ENCODE peak calls at places on chromosomes 3 and 15, in ten cellular contexts. One of them, this sample, is unnamed.

GRCh38 chr15:49709815-49710214 is 89.0 kb downstream of the DTWD1 start:
- DNase-seq in heart left ventricle: no peak
- DNase-seq in iris pigment epithelial cell: no peak
- DNase-seq in pons: no peak
- DNase-seq in EL: no peak
- DNase-seq in stimulated activated CD8-positive, alpha-beta memory T cell treated with anti-CD3 and anti-CD28 coated beads, Interleukin-4, amount 100 ng/mL, for 48 hours: no peak
- DNase-seq in A549: no peak
- DNase-seq in iPS-NIHi11: no peak
- DNase-seq in cardiac fibroblast: no peak
- DNase-seq in ovary: no peak
- DNase-seq in this sample: no peak

GRCh38 chr15:51536965-51537574 is 85.5 kb downstream of the DMXL2 start:
- DNase-seq in cardiac fibroblast: peak
- DNase-seq in heart left ventricle: no peak
- DNase-seq in EL: peak
- DNase-seq in pons: peak
- DNase-seq in iPS-NIHi11: peak
- DNase-seq in iris pigment epithelial cell: peak
- DNase-seq in A549: peak
- DNase-seq in stimulated activated CD8-positive, alpha-beta memory T cell treated with anti-CD3 and anti-CD28 coated beads, Interleukin-4, amount 100 ng/mL, for 48 hours: no peak
- DNase-seq in ovary: no peak
- DNase-seq in this sample: peak

GRCh38 chr15:46934851-46935250 is 782.5 kb upstream of the SEMA6D start:
- DNase-seq in heart left ventricle: no peak
- DNase-seq in iPS-NIHi11: no peak
- DNase-seq in EL: no peak
- DNase-seq in pons: no peak
- DNase-seq in A549: no peak
- DNase-seq in stimulated activated CD8-positive, alpha-beta memory T cell treated with anti-CD3 and anti-CD28 coated beads, Interleukin-4, amount 100 ng/mL, for 48 hours: no peak
- DNase-seq in cardiac fibroblast: no peak
- DNase-seq in iris pigment epithelial cell: no peak
- DNase-seq in ovary: no peak
- DNase-seq in this sample: no peak

GRCh38 chr15:54250351-54250750 is 272.1 kb downstream of the UNC13C start:
- DNase-seq in stimulated activated CD8-positive, alpha-beta memory T cell treated with anti-CD3 and anti-CD28 coated beads, Interleukin-4, amount 100 ng/mL, for 48 hours: no peak
- DNase-seq in iPS-NIHi11: no peak
- DNase-seq in heart left ventricle: no peak
- DNase-seq in ovary: no peak
- DNase-seq in pons: no peak
- DNase-seq in cardiac fibroblast: no peak
- DNase-seq in iris pigment epithelial cell: no peak
- DNase-seq in A549: no peak
- DNase-seq in EL: no peak
- DNase-seq in this sample: no peak

GRCh38 chr3:185656321-185656840 is 70.3 kb downstream of the SENP2 start:
- DNase-seq in EL: peak
- DNase-seq in iris pigment epithelial cell: peak
- DNase-seq in stimulated activated CD8-positive, alpha-beta memory T cell treated with anti-CD3 and anti-CD28 coated beads, Interleukin-4, amount 100 ng/mL, for 48 hours: no peak
- DNase-seq in A549: no peak
- DNase-seq in iPS-NIHi11: no peak
- DNase-seq in heart left ventricle: no peak
- DNase-seq in pons: peak
- DNase-seq in ovary: peak
- DNase-seq in cardiac fibroblast: peak
- DNase-seq in this sample: peak

GRCh38 chr15:48427960-48428547 is 96.8 kb downstream of the DUT start:
- DNase-seq in heart left ventricle: no peak
- DNase-seq in stimulated activated CD8-positive, alpha-beta memory T cell treated with anti-CD3 and anti-CD28 coated beads, Interleukin-4, amount 100 ng/mL, for 48 hours: no peak
- DNase-seq in EL: peak
- DNase-seq in cardiac fibroblast: peak
- DNase-seq in iris pigment epithelial cell: peak
- DNase-seq in pons: no peak
- DNase-seq in iPS-NIHi11: no peak
- DNase-seq in A549: no peak
- DNase-seq in ovary: no peak
- DNase-seq in this sample: peak

GRCh38 chr3:35422826-35423601 is 216.3 kb upstream of the ARPP21 start:
- DNase-seq in stimulated activated CD8-positive, alpha-beta memory T cell treated with anti-CD3 and anti-CD28 coated beads, Interleukin-4, amount 100 ng/mL, for 48 hours: no peak
- DNase-seq in heart left ventricle: no peak
- DNase-seq in EL: no peak
- DNase-seq in iPS-NIHi11: no peak
- DNase-seq in A549: no peak
- DNase-seq in ovary: no peak
- DNase-seq in iris pigment epithelial cell: peak
- DNase-seq in cardiac fibroblast: peak
- DNase-seq in pons: no peak
- DNase-seq in this sample: no peak

GRCh38 chr15:79970921-79971434 is at the start of gene BCL2A1:
- DNase-seq in A549: peak
- DNase-seq in cardiac fibroblast: peak
- DNase-seq in ovary: no peak
- DNase-seq in heart left ventricle: no peak
- DNase-seq in stimulated activated CD8-positive, alpha-beta memory T cell treated with anti-CD3 and anti-CD28 coated beads, Interleukin-4, amount 100 ng/mL, for 48 hours: peak
- DNase-seq in EL: peak
- DNase-seq in iris pigment epithelial cell: peak
- DNase-seq in pons: peak
- DNase-seq in iPS-NIHi11: no peak
- DNase-seq in this sample: peak

GRCh38 chr3:38724392-38724736 is 74.9 kb upstream of the SCN5A start:
- DNase-seq in heart left ventricle: no peak
- DNase-seq in stimulated activated CD8-positive, alpha-beta memory T cell treated with anti-CD3 and anti-CD28 coated beads, Interleukin-4, amount 100 ng/mL, for 48 hours: no peak
- DNase-seq in pons: no peak
- DNase-seq in iPS-NIHi11: no peak
- DNase-seq in iris pigment epithelial cell: no peak
- DNase-seq in EL: no peak
- DNase-seq in cardiac fibroblast: no peak
- DNase-seq in ovary: no peak
- DNase-seq in A549: no peak
- DNase-seq in this sample: no peak

GRCh38 chr3:128343287-128344045 is 123.2 kb downstream of the DNAJB8 start:
- DNase-seq in pons: no peak
- DNase-seq in stimulated activated CD8-positive, alpha-beta memory T cell treated with anti-CD3 and anti-CD28 coated beads, Interleukin-4, amount 100 ng/mL, for 48 hours: no peak
- DNase-seq in EL: peak
- DNase-seq in A549: peak
- DNase-seq in cardiac fibroblast: peak
- DNase-seq in ovary: no peak
- DNase-seq in iPS-NIHi11: peak
- DNase-seq in heart left ventricle: no peak
- DNase-seq in iris pigment epithelial cell: peak
- DNase-seq in this sample: peak

GRCh38 chr3:10709110-10709781 is 106.8 kb upstream of the SLC6A11 start:
- DNase-seq in stimulated activated CD8-positive, alpha-beta memory T cell treated with anti-CD3 and anti-CD28 coated beads, Interleukin-4, amount 100 ng/mL, for 48 hours: no peak
- DNase-seq in heart left ventricle: no peak
- DNase-seq in cardiac fibroblast: no peak
- DNase-seq in EL: no peak
- DNase-seq in A549: no peak
- DNase-seq in iPS-NIHi11: no peak
- DNase-seq in ovary: no peak
- DNase-seq in pons: no peak
- DNase-seq in iris pigment epithelial cell: no peak
- DNase-seq in this sample: no peak

GRCh38 chr15:44010114-44010513 is 183.3 kb downstream of the WDR76 start:
- DNase-seq in stimulated activated CD8-positive, alpha-beta memory T cell treated with anti-CD3 and anti-CD28 coated beads, Interleukin-4, amount 100 ng/mL, for 48 hours: no peak
- DNase-seq in EL: peak
- DNase-seq in pons: no peak
- DNase-seq in iris pigment epithelial cell: peak
- DNase-seq in iPS-NIHi11: no peak
- DNase-seq in cardiac fibroblast: peak
- DNase-seq in A549: no peak
- DNase-seq in heart left ventricle: no peak
- DNase-seq in ovary: no peak
- DNase-seq in this sample: peak

GRCh38 chr3:10647376-10647775 is 142.0 kb upstream of the ATP2B2 start:
- DNase-seq in A549: no peak
- DNase-seq in ovary: no peak
- DNase-seq in pons: no peak
- DNase-seq in iPS-NIHi11: no peak
- DNase-seq in iris pigment epithelial cell: no peak
- DNase-seq in EL: no peak
- DNase-seq in stimulated activated CD8-positive, alpha-beta memory T cell treated with anti-CD3 and anti-CD28 coated beads, Interleukin-4, amount 100 ng/mL, for 48 hours: no peak
- DNase-seq in cardiac fibroblast: no peak
- DNase-seq in heart left ventricle: no peak
- DNase-seq in this sample: no peak

GRCh38 chr15:78679089-78679511 is 38.1 kb upstream of the CHRNB4 start:
- DNase-seq in pons: no peak
- DNase-seq in A549: no peak
- DNase-seq in stimulated activated CD8-positive, alpha-beta memory T cell treated with anti-CD3 and anti-CD28 coated beads, Interleukin-4, amount 100 ng/mL, for 48 hours: no peak
- DNase-seq in EL: no peak
- DNase-seq in iPS-NIHi11: no peak
- DNase-seq in iris pigment epithelial cell: no peak
- DNase-seq in heart left ventricle: no peak
- DNase-seq in cardiac fibroblast: no peak
- DNase-seq in ovary: no peak
- DNase-seq in this sample: no peak

GRCh38 chr3:120274739-120275167 is 10.3 kb downstream of the GPR156 start:
- DNase-seq in iris pigment epithelial cell: peak
- DNase-seq in heart left ventricle: no peak
- DNase-seq in stimulated activated CD8-positive, alpha-beta memory T cell treated with anti-CD3 and anti-CD28 coated beads, Interleukin-4, amount 100 ng/mL, for 48 hours: no peak
- DNase-seq in EL: no peak
- DNase-seq in cardiac fibroblast: peak
- DNase-seq in A549: no peak
- DNase-seq in iPS-NIHi11: no peak
- DNase-seq in pons: peak
- DNase-seq in ovary: no peak
- DNase-seq in this sample: peak